ENCODE peak calls at places on chromosomes 16 and 17, in seven cellular contexts. A is lower leg skin; U is effector memory CD8-positive, alpha-beta T cell; L is left ventricle myocardium inferior; B is iris pigment epithelial cell; K is T-helper 9 cell; T is H54. S is an unnamed sample.

GRCh38 chr16:64138621-64139020 is 983.2 kb downstream of the CDH11 start:
- DNase-seq in B (no peak), K (no peak), T (no peak), U (no peak), A (no peak), L (no peak), S (no peak)

GRCh38 chr16:49986351-49987124 is 38.5 kb upstream of the CNEP1R1 start:
- DNase-seq in U (no peak), T (peak), B (peak), K (no peak), L (no peak), A (no peak), S (no peak)

GRCh38 chr17:82948081-82948511 is 108.3 kb upstream of the ZNF750 start:
- DNase-seq in U (no peak), A (no peak), L (peak), T (no peak), K (no peak), B (no peak), S (no peak)

GRCh38 chr16:66359012-66359411 is 7.5 kb upstream of the CDH5 start:
- DNase-seq in K (no peak), B (peak), T (peak), A (no peak), L (no peak), U (no peak), S (no peak)

GRCh38 chr17:28745052-28745776 is 1.4 kb downstream of the TRAF4 start:
- DNase-seq in L (no peak), U (peak), B (peak), T (no peak), K (peak), A (no peak), S (peak)

GRCh38 chr16:81457326-81458133 is 12.9 kb downstream of the CMIP start:
- DNase-seq in A (no peak), B (peak), U (no peak), T (peak), K (no peak), L (no peak), S (no peak)

GRCh38 chr17:82930043-82930923 is 90.5 kb upstream of the ZNF750 start:
- DNase-seq in A (no peak), B (no peak), T (no peak), K (no peak), U (no peak), L (peak), S (no peak)

GRCh38 chr17:8865811-8866210 is 1.7 kb downstream of the PIK3R6 start:
- DNase-seq in K (no peak), L (no peak), B (no peak), U (no peak), T (no peak), A (no peak), S (peak)

GRCh38 chr16:14509675-14510132 is 120.4 kb downstream of the PARN start:
- DNase-seq in K (no peak), L (no peak), U (no peak), A (no peak), B (peak), T (no peak), S (no peak)

GRCh38 chr16:68355447-68356248 is 44.8 kb downstream of the PRMT7 start:
- DNase-seq in A (no peak), L (no peak), U (no peak), K (no peak), B (no peak), T (no peak), S (no peak)

GRCh38 chr17:66684256-66684655 is 150.7 kb upstream of the CACNG5 start:
- DNase-seq in U (no peak), B (no peak), K (no peak), A (no peak), T (no peak), L (no peak), S (no peak)

GRCh38 chr17:47905221-47905733 is 9.2 kb downstream of the SP2 start:
- DNase-seq in U (no peak), L (peak), T (no peak), K (no peak), A (peak), B (peak), S (no peak)

GRCh38 chr17:7048968-7049367 is 5.1 kb upstream of the SLC16A11 start:
- DNase-seq in L (no peak), K (no peak), B (no peak), A (no peak), T (no peak), U (no peak), S (no peak)

GRCh38 chr16:65083181-65083845 is 38.5 kb downstream of the CDH11 start:
- DNase-seq in L (no peak), T (no peak), U (no peak), K (no peak), B (peak), A (no peak), S (no peak)

GRCh38 chr16:1877089-1877488 is 5.1 kb upstream of the MEIOB start:
- DNase-seq in K (no peak), B (no peak), T (no peak), L (no peak), A (no peak), U (no peak), S (no peak)

GRCh38 chr17:77899494-77899893 is 59.0 kb upstream of the TNRC6C start:
- DNase-seq in T (no peak), K (no peak), A (no peak), U (no peak), B (no peak), L (no peak), S (no peak)

S was measured in activated CD4-positive, alpha-beta memory T cell treated with anti-CD3 and anti-CD28 coated beads for 36 hours.